ENCODE peak calls at places on chromosomes 6 and 20, in seven cellular contexts. One of them, this sample, is unnamed.

GRCh38 chr6:138523347-138524210 is 24.3 kb upstream of the NHSL1 start:
- DNase-seq in breast epithelium: no peak
- DNase-seq in hepatocyte: no peak
- DNase-seq in psoas muscle: no peak
- DNase-seq in GM23338: no peak
- DNase-seq in OCI-LY7: no peak
- DNase-seq in ovary: no peak
- DNase-seq in this sample: no peak

GRCh38 chr20:13929836-13930235 is 60.6 kb downstream of the SEL1L2 start:
- DNase-seq in breast epithelium: no peak
- DNase-seq in psoas muscle: no peak
- DNase-seq in GM23338: no peak
- DNase-seq in hepatocyte: no peak
- DNase-seq in ovary: no peak
- DNase-seq in OCI-LY7: no peak
- DNase-seq in this sample: no peak

GRCh38 chr6:111685058-111685457 is 79.4 kb upstream of the TRAF3IP2 start:
- DNase-seq in hepatocyte: no peak
- DNase-seq in ovary: no peak
- DNase-seq in breast epithelium: no peak
- DNase-seq in OCI-LY7: no peak
- DNase-seq in GM23338: no peak
- DNase-seq in psoas muscle: no peak
- DNase-seq in this sample: no peak

GRCh38 chr20:33443006-33443511 is 504 bp downstream of the SNTA1 start:
- DNase-seq in OCI-LY7: peak
- DNase-seq in hepatocyte: peak
- DNase-seq in ovary: peak
- DNase-seq in psoas muscle: peak
- DNase-seq in GM23338: peak
- DNase-seq in breast epithelium: no peak
- DNase-seq in this sample: no peak

GRCh38 chr6:156423829-156424228 is 353.3 kb upstream of the ARID1B start:
- DNase-seq in GM23338: no peak
- DNase-seq in breast epithelium: no peak
- DNase-seq in psoas muscle: no peak
- DNase-seq in ovary: no peak
- DNase-seq in OCI-LY7: peak
- DNase-seq in hepatocyte: no peak
- DNase-seq in this sample: no peak

GRCh38 chr20:59221881-59222238 is 58.2 kb downstream of the ZNF831 start:
- DNase-seq in GM23338: no peak
- DNase-seq in breast epithelium: no peak
- DNase-seq in psoas muscle: no peak
- DNase-seq in ovary: no peak
- DNase-seq in hepatocyte: no peak
- DNase-seq in OCI-LY7: no peak
- DNase-seq in this sample: no peak

GRCh38 chr6:159984268-159984786 is 15.4 kb downstream of the IGF2R start:
- DNase-seq in GM23338: no peak
- DNase-seq in psoas muscle: no peak
- DNase-seq in breast epithelium: no peak
- DNase-seq in hepatocyte: no peak
- DNase-seq in OCI-LY7: no peak
- DNase-seq in ovary: no peak
- DNase-seq in this sample: no peak

GRCh38 chr20:44537993-44538392 is 16.1 kb upstream of the SERINC3 start:
- DNase-seq in OCI-LY7: no peak
- DNase-seq in ovary: no peak
- DNase-seq in psoas muscle: no peak
- DNase-seq in hepatocyte: no peak
- DNase-seq in breast epithelium: no peak
- DNase-seq in GM23338: no peak
- DNase-seq in this sample: no peak

GRCh38 chr20:6012166-6012565 is 41.7 kb downstream of the LRRN4 start:
- DNase-seq in GM23338: no peak
- DNase-seq in breast epithelium: no peak
- DNase-seq in psoas muscle: no peak
- DNase-seq in hepatocyte: no peak
- DNase-seq in OCI-LY7: no peak
- DNase-seq in ovary: no peak
- DNase-seq in this sample: no peak

GRCh38 chr6:132907915-132908314 is 93.5 kb downstream of the RPS12 start:
- DNase-seq in breast epithelium: no peak
- DNase-seq in psoas muscle: no peak
- DNase-seq in ovary: no peak
- DNase-seq in GM23338: no peak
- DNase-seq in OCI-LY7: no peak
- DNase-seq in hepatocyte: no peak
- DNase-seq in this sample: no peak

GRCh38 chr20:63668351-63668750 is 10.2 kb downstream of the RTEL1 start:
- DNase-seq in ovary: no peak
- DNase-seq in GM23338: no peak
- DNase-seq in breast epithelium: no peak
- DNase-seq in psoas muscle: no peak
- DNase-seq in hepatocyte: no peak
- DNase-seq in OCI-LY7: no peak
- DNase-seq in this sample: no peak

GRCh38 chr20:56171087-56172012 is 77.2 kb upstream of the MC3R start:
- DNase-seq in OCI-LY7: peak
- DNase-seq in psoas muscle: no peak
- DNase-seq in breast epithelium: no peak
- DNase-seq in ovary: no peak
- DNase-seq in hepatocyte: peak
- DNase-seq in GM23338: no peak
- DNase-seq in this sample: no peak

GRCh38 chr20:9099372-9099771 is 30.5 kb downstream of the PLCB4 start:
- DNase-seq in ovary: no peak
- DNase-seq in GM23338: no peak
- DNase-seq in psoas muscle: no peak
- DNase-seq in hepatocyte: no peak
- DNase-seq in OCI-LY7: no peak
- DNase-seq in breast epithelium: no peak
- DNase-seq in this sample: no peak

GRCh38 chr20:10476319-10476724 is 41.2 kb downstream of the SLX4IP start:
- DNase-seq in psoas muscle: no peak
- DNase-seq in GM23338: no peak
- DNase-seq in ovary: no peak
- DNase-seq in breast epithelium: no peak
- DNase-seq in OCI-LY7: peak
- DNase-seq in hepatocyte: no peak
- DNase-seq in this sample: no peak

GRCh38 chr6:122753688-122754056 is 25.8 kb upstream of the FABP7 start:
- DNase-seq in hepatocyte: no peak
- DNase-seq in OCI-LY7: no peak
- DNase-seq in psoas muscle: no peak
- DNase-seq in breast epithelium: no peak
- DNase-seq in GM23338: no peak
- DNase-seq in ovary: no peak
- DNase-seq in this sample: peak

GRCh38 chr6:34223964-34224940 is 12.4 kb upstream of the HMGA1 start:
- DNase-seq in OCI-LY7: peak
- DNase-seq in ovary: peak
- DNase-seq in GM23338: peak
- DNase-seq in hepatocyte: peak
- DNase-seq in breast epithelium: peak
- DNase-seq in psoas muscle: peak
- DNase-seq in this sample: peak

GRCh38 chr20:40965671-40966070 is 63.0 kb upstream of the TOP1 start:
- DNase-seq in OCI-LY7: no peak
- DNase-seq in psoas muscle: no peak
- DNase-seq in hepatocyte: no peak
- DNase-seq in breast epithelium: peak
- DNase-seq in ovary: no peak
- DNase-seq in GM23338: no peak
- DNase-seq in this sample: no peak

GRCh38 chr20:53244711-53245110 is 272.6 kb downstream of the TSHZ2 start:
- DNase-seq in OCI-LY7: no peak
- DNase-seq in breast epithelium: no peak
- DNase-seq in psoas muscle: no peak
- DNase-seq in GM23338: no peak
- DNase-seq in hepatocyte: no peak
- DNase-seq in ovary: no peak
- DNase-seq in this sample: no peak

GRCh38 chr6:79277109-79277508 is 42.6 kb upstream of the HMGN3 start:
- DNase-seq in psoas muscle: no peak
- DNase-seq in GM23338: no peak
- DNase-seq in hepatocyte: no peak
- DNase-seq in breast epithelium: no peak
- DNase-seq in OCI-LY7: no peak
- DNase-seq in ovary: no peak
- DNase-seq in this sample: no peak

GRCh38 chr6:14807130-14807529 is 438.7 kb upstream of the JARID2 start:
- DNase-seq in hepatocyte: peak
- DNase-seq in ovary: no peak
- DNase-seq in GM23338: no peak
- DNase-seq in breast epithelium: no peak
- DNase-seq in OCI-LY7: no peak
- DNase-seq in psoas muscle: no peak
- DNase-seq in this sample: no peak

GRCh38 chr6:22062807-22063408 is 233.9 kb downstream of the PRL start:
- DNase-seq in breast epithelium: no peak
- DNase-seq in hepatocyte: no peak
- DNase-seq in psoas muscle: no peak
- DNase-seq in OCI-LY7: no peak
- DNase-seq in ovary: no peak
- DNase-seq in GM23338: no peak
- DNase-seq in this sample: peak

DNA sequence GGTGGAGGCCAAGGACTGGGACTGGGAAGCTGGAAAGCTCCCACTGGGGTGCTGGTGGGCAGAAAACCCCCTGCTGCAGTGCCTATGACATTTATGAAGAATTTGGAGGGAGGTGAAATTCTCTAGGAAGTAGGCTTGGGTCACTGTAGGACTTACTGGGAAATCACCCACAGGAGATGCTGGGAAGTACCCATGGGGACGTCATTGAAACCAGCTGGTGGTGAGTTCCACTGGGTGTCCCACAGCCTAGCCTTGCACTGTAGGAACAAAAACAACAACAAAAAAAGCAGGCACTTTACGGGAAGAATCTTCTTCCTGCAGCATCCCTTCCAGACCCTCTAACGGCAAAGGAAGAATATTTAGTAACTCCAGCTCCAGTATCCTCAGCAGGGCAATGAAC is 26.2 kb downstream of the VIP start:
- DNase-seq in ovary: no peak
- DNase-seq in psoas muscle: no peak
- DNase-seq in OCI-LY7: no peak
- DNase-seq in GM23338: no peak
- DNase-seq in breast epithelium: no peak
- DNase-seq in hepatocyte: no peak
- DNase-seq in this sample: no peak
- H3K4me3 ChIP-seq in ovary: no peak
- H3K4me3 ChIP-seq in psoas muscle: no peak
- H3K4me3 ChIP-seq in OCI-LY7: no peak
- H3K4me3 ChIP-seq in GM23338: no peak
- H3K4me3 ChIP-seq in breast epithelium: no peak
- H3K4me3 ChIP-seq in hepatocyte: no peak
- H3K4me3 ChIP-seq in this sample: no peak

DNA sequence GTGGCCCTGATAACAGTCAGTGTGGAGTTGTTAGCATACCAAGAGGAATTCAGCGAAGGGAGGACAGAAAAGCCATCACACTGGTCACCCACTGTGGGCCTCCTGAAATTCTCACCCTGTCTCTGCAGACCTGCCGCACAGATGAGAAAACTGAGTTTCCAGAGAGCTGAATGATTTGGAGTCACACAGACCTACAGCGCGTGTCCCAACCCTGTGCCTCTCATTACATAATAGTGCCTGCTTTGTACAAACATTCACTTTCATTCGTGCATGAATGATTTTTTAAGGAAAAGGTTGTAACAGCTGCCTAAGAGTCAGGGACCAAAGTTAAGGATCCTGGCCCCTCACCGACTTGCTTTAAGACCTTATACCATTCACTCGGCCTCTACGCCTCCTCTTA is 62.7 kb downstream of the THBS2 start:
- DNase-seq in OCI-LY7: no peak
- DNase-seq in GM23338: no peak
- DNase-seq in hepatocyte: no peak
- DNase-seq in ovary: no peak
- DNase-seq in psoas muscle: no peak
- DNase-seq in breast epithelium: no peak
- DNase-seq in this sample: no peak
- H3K27ac ChIP-seq in OCI-LY7: no peak
- H3K27ac ChIP-seq in GM23338: no peak
- H3K27ac ChIP-seq in hepatocyte: no peak
- H3K27ac ChIP-seq in ovary: peak
- H3K27ac ChIP-seq in psoas muscle: peak
- H3K27ac ChIP-seq in breast epithelium: peak
- H3K27ac ChIP-seq in this sample: no peak

DNA sequence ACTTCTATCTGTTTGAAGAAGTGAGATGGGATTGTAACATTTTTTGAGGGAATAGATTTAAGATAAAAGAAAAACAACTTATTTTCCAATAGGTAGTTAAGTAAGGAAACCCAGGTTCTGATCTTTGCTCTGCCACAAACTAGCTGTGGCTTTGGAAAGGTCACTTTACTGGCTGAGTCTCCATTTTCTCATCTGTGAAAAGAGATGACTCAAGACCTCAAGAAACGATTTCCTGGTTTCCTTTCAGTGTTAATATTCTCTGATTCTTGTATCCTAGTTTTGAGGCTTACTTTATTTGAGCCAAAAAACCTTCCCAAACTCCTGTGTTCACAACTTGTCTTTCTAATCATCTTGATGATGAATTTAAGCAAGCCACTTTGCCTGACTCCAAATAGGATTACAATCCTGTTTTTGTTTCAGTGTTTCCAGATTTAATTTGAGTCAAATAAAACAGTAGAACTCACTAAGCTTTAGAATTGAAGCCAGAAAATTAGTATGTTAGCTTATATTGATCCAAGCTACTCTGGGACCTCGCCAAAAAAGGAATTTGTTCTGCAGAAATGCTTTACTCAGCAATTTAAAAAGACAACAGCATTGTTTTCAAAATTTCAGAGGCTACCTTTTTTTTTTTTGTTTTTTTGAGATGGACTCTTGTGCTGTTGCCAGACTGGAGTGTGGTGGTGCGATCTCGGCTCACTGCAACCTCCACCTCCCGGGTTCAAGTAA is 51.1 kb downstream of the ENPP1 start:
- DNase-seq in ovary: no peak
- DNase-seq in psoas muscle: no peak
- DNase-seq in hepatocyte: no peak
- DNase-seq in breast epithelium: no peak
- DNase-seq in OCI-LY7: no peak
- DNase-seq in GM23338: no peak
- DNase-seq in this sample: no peak
- H3K4me3 ChIP-seq in ovary: no peak
- H3K4me3 ChIP-seq in psoas muscle: no peak
- H3K4me3 ChIP-seq in hepatocyte: no peak
- H3K4me3 ChIP-seq in breast epithelium: no peak
- H3K4me3 ChIP-seq in OCI-LY7: no peak
- H3K4me3 ChIP-seq in GM23338: no peak
- H3K4me3 ChIP-seq in this sample: no peak

DNA sequence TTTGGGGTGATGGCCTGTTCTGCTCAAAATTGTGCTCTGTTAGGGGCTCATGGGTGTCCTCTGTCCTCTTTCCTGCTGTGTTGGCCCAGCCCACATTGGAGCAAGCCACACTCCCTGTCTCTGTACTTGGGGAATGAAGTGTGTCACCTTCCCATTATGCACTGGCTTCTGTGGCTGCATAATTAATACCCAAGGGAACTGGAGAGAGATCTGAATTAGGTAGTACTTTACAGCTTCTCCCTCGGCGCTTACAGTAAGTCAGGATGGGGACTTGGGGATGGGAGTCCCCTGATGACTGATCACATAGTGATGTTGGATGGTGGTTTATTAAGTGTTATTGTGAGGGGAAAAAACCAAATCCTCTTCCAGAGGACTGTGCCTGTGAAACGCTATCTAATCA is 116.6 kb downstream of the FOXO3 start:
- DNase-seq in hepatocyte: no peak
- DNase-seq in OCI-LY7: no peak
- DNase-seq in GM23338: no peak
- DNase-seq in psoas muscle: no peak
- DNase-seq in breast epithelium: no peak
- DNase-seq in ovary: no peak
- DNase-seq in this sample: no peak
- H3K27ac ChIP-seq in hepatocyte: peak
- H3K27ac ChIP-seq in OCI-LY7: no peak
- H3K27ac ChIP-seq in GM23338: no peak
- H3K27ac ChIP-seq in psoas muscle: peak
- H3K27ac ChIP-seq in breast epithelium: peak
- H3K27ac ChIP-seq in ovary: no peak
- H3K27ac ChIP-seq in this sample: peak